ENCODE peak calls at places on chromosomes 5 and 9, in four cellular contexts. A, R, P and Y are unnamed samples.

GRCh38 chr5:78792342-78793055 is 143.9 kb upstream of the LHFPL2 start:
- DNase-seq in A (no peak), R (no peak), P (no peak), Y (no peak)

GRCh38 chr5:122182491-122182921 is 53.2 kb downstream of the ZNF474 start:
- DNase-seq in A (no peak), R (peak), P (peak), Y (no peak)

GRCh38 chr9:124001445-124001799 is 10.1 kb upstream of the LHX2 start:
- DNase-seq in A (no peak), R (no peak), P (no peak), Y (no peak)

GRCh38 chr5:68542207-68542606 is 326.7 kb downstream of the PIK3R1 start:
- DNase-seq in A (no peak), R (no peak), P (no peak), Y (no peak)

GRCh38 chr5:81830602-81831001 is 79.7 kb upstream of the SSBP2 start:
- DNase-seq in A (no peak), R (no peak), P (no peak), Y (no peak)

GRCh38 chr9:97710356-97711222 is 13.4 kb upstream of the XPA start:
- DNase-seq in A (peak), R (peak), P (peak), Y (peak)

GRCh38 chr5:35436441-35437057 is 181.1 kb upstream of the SPEF2 start:
- DNase-seq in A (no peak), R (peak), P (no peak), Y (peak)

GRCh38 chr5:172008689-172009141 is 2.3 kb upstream of the FBXW11 start:
- DNase-seq in A (no peak), R (peak), P (no peak), Y (peak)

GRCh38 chr5:124065508-124065907 is 553.5 kb downstream of the CSNK1G3 start:
- DNase-seq in A (no peak), R (no peak), P (no peak), Y (no peak)

GRCh38 chr5:158616707-158617106 is 483.0 kb downstream of the EBF1 start:
- DNase-seq in A (no peak), R (no peak), P (no peak), Y (no peak)

GRCh38 chr5:55667938-55668337 is 44.2 kb downstream of the SLC38A9 start:
- DNase-seq in A (no peak), R (no peak), P (no peak), Y (no peak)

GRCh38 chr9:92911496-92912475 is 33.9 kb upstream of the ZNF484 start:
- DNase-seq in A (no peak), R (no peak), P (no peak), Y (no peak)

GRCh38 chr5:1190915-1191314 is 10.5 kb upstream of the SLC6A19 start:
- DNase-seq in A (no peak), R (no peak), P (no peak), Y (no peak)

GRCh38 chr9:77841739-77842386 is 189.7 kb downstream of the GNAQ start:
- DNase-seq in A (no peak), R (peak), P (no peak), Y (no peak)